ENCODE peak calls at places on chromosomes 3 and 15, in ten cellular contexts. M is mammary epithelial cell, L is PC-3, R is stomach, K is Panc1, Q is Peyer's patch, H is AG04450, N is astrocyte, W is neural progenitor cell, G is psoas muscle. E is an unnamed sample.

GRCh38 chr15:25689592-25689991 is 173.5 kb downstream of the ATP10A start:
- DNase-seq in M (no peak), L (no peak), R (no peak), K (no peak), Q (peak; percentile 23), H (no peak), N (no peak), W (peak; percentile 55), G (no peak), E (no peak)

GRCh38 chr3:173396191-173397041 is 1.1 kb upstream of the NLGN1 start:
- DNase-seq in M (no peak), L (no peak), R (no peak), K (no peak), Q (no peak), H (no peak), N (peak; percentile 10), W (peak; percentile 44), G (no peak), E (no peak)

GRCh38 chr3:99949956-99950670 is 132.5 kb downstream of the CMSS1 start:
- DNase-seq in M (no peak), L (no peak), R (no peak), K (no peak), Q (no peak), H (no peak), N (no peak), W (no peak), G (no peak), E (no peak)

GRCh38 chr15:80776420-80777045 is 2.6 kb upstream of the CEMIP start:
- DNase-seq in M (peak; percentile 69), L (peak; percentile 74), R (peak; percentile 83), K (peak; percentile 41), Q (peak; percentile 65), H (peak; percentile 48), N (peak; percentile 54), W (peak; percentile 88), G (peak; percentile 45), E (peak; percentile 55)

GRCh38 chr3:143559291-143559690 is 289.0 kb downstream of the SLC9A9 start:
- DNase-seq in M (no peak), L (no peak), R (no peak), K (no peak), Q (no peak), H (no peak), N (no peak), W (no peak), G (no peak), E (no peak)

GRCh38 chr3:197302696-197303341 is 4.4 kb upstream of the DLG1 start:
- DNase-seq in M (peak; percentile 77), L (peak; percentile 39), R (no peak), K (no peak), Q (no peak), H (no peak), N (peak; percentile 46), W (no peak), G (no peak), E (no peak)

GRCh38 chr3:102148598-102149302 is 286.1 kb upstream of the ZPLD1 start:
- DNase-seq in M (no peak), L (no peak), R (no peak), K (no peak), Q (no peak), H (no peak), N (no peak), W (no peak), G (no peak), E (no peak)

GRCh38 chr15:76239786-76240185 is 71.5 kb downstream of the ETFA start:
- DNase-seq in M (no peak), L (no peak), R (no peak), K (no peak), Q (no peak), H (no peak), N (peak; percentile 14), W (no peak), G (no peak), E (no peak)

GRCh38 chr3:133489466-133490085 is 83.9 kb upstream of the CDV3 start:
- DNase-seq in M (peak; percentile 58), L (peak; percentile 60), R (no peak), K (no peak), Q (no peak), H (no peak), N (peak; percentile 42), W (no peak), G (no peak), E (no peak)

GRCh38 chr3:133490468-133491351 is 82.8 kb upstream of the CDV3 start:
- DNase-seq in M (peak; percentile 9), L (peak; percentile 2), R (no peak), K (no peak), Q (peak; percentile 53), H (no peak), N (no peak), W (no peak), G (no peak), E (peak; percentile 49)

GRCh38 chr3:133492159-133492860 is 81.2 kb upstream of the CDV3 start:
- DNase-seq in M (no peak), L (no peak), R (no peak), K (no peak), Q (no peak), H (no peak), N (no peak), W (no peak), G (no peak), E (no peak)

GRCh38 chr3:133491481-133492059 is 81.9 kb upstream of the CDV3 start:
- DNase-seq in M (no peak), L (no peak), R (no peak), K (no peak), Q (no peak), H (no peak), N (no peak), W (no peak), G (no peak), E (no peak)

GRCh38 chr3:133494469-133494868 is 79.0 kb upstream of the CDV3 start:
- DNase-seq in M (no peak), L (no peak), R (no peak), K (no peak), Q (no peak), H (no peak), N (no peak), W (peak; percentile 53), G (no peak), E (no peak)
- TF ChIP-seq CTCF in M (peak; percentile 32), L (peak; percentile 38), R (peak; percentile 11), K (no peak), Q (peak; percentile 12), H (peak; percentile 49), N (peak; percentile 43), W (peak; percentile 51), G (no peak), E (no peak)

DNA sequence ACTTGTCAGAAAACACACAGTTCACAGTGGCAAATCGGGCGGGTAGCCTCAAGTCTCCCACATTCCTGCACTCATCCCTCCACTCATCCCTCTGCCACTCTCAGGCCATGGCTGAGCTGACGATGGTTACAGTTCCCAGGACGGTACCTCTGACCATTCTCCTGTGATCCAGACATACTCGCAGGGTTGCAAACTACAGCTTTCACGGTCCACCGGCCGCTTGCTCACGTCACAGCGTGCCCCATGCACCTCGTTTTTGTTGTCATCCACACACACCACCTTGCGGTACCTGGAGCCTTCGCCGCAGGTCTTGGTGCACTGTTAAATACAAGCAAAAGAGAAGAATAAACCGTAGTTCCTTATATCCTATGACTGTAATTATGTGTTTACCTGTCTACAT is 137.1 kb downstream of the ADAMTS9 start:
- DNase-seq in M (no peak), L (no peak), R (no peak), K (no peak), Q (no peak), H (no peak), N (no peak), W (no peak), G (no peak), E (no peak)
- H3K27ac ChIP-seq in M (no peak overlapping the region), L (no peak overlapping the region), R (no peak overlapping the region), K (no peak overlapping the region), Q (no peak overlapping the region), H (no peak overlapping the region), N (no peak overlapping the region), W (no peak overlapping the region), G (no peak overlapping the region), E (no peak overlapping the region)

GRCh38 chr3:195271859-195272243 is 892 bp upstream of the XXYLT1 start:
- DNase-seq in M (no peak), L (no peak), R (no peak), K (no peak), Q (no peak), H (no peak), N (no peak), W (no peak), G (no peak), E (no peak)

GRCh38 chr3:195269375-195270078 is 1.4 kb downstream of the XXYLT1 start:
- DNase-seq in M (no peak), L (no peak), R (no peak), K (no peak), Q (no peak), H (no peak), N (no peak), W (no peak), G (no peak), E (no peak)

GRCh38 chr3:195270079-195270349 is 945 bp downstream of the XXYLT1 start:
- DNase-seq in M (no peak), L (no peak), R (no peak), K (no peak), Q (no peak), H (no peak), N (no peak), W (no peak), G (no peak), E (no peak)

GRCh38 chr3:195271116-195271858 is at the start of gene XXYLT1:
- DNase-seq in M (peak; percentile 82), L (peak; percentile 91), R (peak; percentile 88), K (peak; percentile 52), Q (peak; percentile 95), H (no peak), N (peak; percentile 68), W (peak; percentile 97), G (peak; percentile 92), E (peak; percentile 87)

DNA sequence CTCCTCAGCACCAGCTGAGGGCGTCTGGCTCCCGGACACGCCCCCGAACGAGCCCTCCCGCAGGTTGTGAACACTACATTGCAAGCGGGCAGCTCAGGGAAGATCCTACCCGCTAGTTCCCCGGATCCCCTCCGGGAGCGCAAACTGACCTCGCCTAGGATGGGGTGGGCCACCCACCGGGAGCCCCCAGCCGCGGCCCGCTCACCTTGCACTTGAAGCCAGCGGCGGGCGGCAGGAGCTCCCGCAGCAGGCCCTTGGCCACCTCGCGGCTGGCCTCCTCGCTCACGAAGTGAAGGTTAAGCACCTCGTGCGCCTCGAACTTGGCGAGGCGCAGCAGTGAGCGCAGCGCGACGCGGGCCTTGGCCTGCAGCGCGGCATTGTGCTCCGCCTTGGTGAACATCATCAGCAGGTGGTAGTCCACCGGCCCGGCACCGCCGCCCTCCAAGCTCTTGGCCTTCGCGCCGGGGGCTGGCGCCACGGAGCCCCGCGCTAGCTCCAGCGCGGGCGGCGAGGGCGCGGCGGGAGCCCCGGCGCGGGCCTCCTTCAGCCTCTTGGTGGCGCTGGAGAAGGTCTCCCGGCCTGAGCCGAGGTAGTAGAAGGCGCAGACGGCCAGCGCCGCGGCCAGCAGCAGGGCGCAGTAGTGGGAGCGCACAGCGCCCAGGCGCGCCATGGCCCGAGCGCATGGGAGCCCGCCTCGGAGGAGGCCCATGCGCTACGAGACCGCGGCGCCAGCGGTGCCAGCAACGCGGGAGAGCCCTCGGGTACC is 426 bp downstream of the XXYLT1 start:
- DNase-seq in M (peak; percentile 57), L (peak; percentile 39), R (no peak), K (no peak), Q (peak; percentile 65), H (no peak), N (peak; percentile 64), W (peak; percentile 91), G (peak; percentile 40), E (peak; percentile 24)
- TF ChIP-seq CTCF in M (peak; percentile 31), L (peak; percentile 54), R (peak; percentile 65), K (peak; percentile 73), Q (peak; percentile 74), H (peak; percentile 49), N (peak; percentile 12), W (peak; percentile 62), G (peak; percentile 72), E (peak; percentile 34)

DNA sequence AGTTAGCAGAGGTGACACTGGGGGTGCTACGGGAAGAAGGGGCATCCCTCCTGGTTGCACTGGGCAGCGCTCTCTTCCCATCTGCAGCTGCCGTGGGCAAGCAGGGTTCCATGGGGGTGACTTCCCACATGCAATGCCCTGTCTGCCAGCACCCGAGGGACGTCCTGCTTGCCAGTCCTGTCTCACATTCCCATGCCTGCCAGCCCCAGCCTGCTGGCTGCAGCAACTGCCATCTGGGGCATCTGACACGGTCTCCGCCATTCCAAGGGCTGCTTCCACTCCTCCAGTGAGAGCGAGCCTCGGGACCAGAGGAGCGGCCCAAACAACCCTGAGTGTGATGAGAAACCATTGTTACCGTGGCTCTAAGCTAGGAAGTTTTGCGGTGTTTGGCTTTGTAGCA is 45.4 kb upstream of the RPL32 start:
- DNase-seq in M (no peak), L (no peak), R (no peak), K (no peak), Q (no peak), H (no peak), N (no peak), W (no peak), G (peak; percentile 27), E (no peak)
- H3K27ac ChIP-seq in M (no peak overlapping the region), L (no peak overlapping the region), R (no peak overlapping the region), K (no peak overlapping the region), Q (no peak overlapping the region), H (no peak overlapping the region), N (no peak overlapping the region), W (no peak overlapping the region), G (peak overlapping the region; percentile 44), E (no peak overlapping the region)

E was measured in CD4-positive, alpha-beta T cell.